ENCODE peak calls at places on chromosome 18, in seven cellular contexts. G, I, A, F, N, Z and E are unnamed samples.

GRCh38 chr18:3877678-3878077 is 427.7 kb downstream of the TGIF1 start:
- DNase-seq in F (no peak), N (peak; percentile 29), G (no peak), A (no peak), I (no peak), Z (no peak), E (no peak)

GRCh38 chr18:31857516-31858106 is 85.3 kb downstream of the TRAPPC8 start:
- DNase-seq in A (no peak), I (no peak), G (no peak), F (no peak), N (no peak), Z (no peak), E (no peak)

GRCh38 chr18:75203456-75204261 is 5.3 kb downstream of the PTGR3 start:
- DNase-seq in N (peak; percentile 29), Z (no peak), F (no peak), G (no peak), I (no peak), A (peak; percentile 61), E (peak; percentile 59)

GRCh38 chr18:31658670-31659573 is 25.5 kb downstream of the B4GALT6 start:
- DNase-seq in A (no peak), Z (no peak), G (no peak), N (no peak), I (no peak), F (no peak), E (no peak)

GRCh38 chr18:68991281-68991680 is 193.4 kb downstream of the CCDC102B start:
- DNase-seq in I (no peak), A (no peak), G (no peak), F (no peak), N (no peak), Z (no peak), E (no peak)

GRCh38 chr18:9638886-9639285 is 24.5 kb upstream of the PPP4R1 start:
- DNase-seq in Z (no peak), N (peak; percentile 92), I (no peak), A (no peak), F (no peak), G (no peak), E (no peak)

GRCh38 chr18:54742654-54743053 is 85.6 kb upstream of the RAB27B start:
- DNase-seq in F (no peak), A (peak; percentile 10), N (peak; percentile 43), G (no peak), I (no peak), Z (no peak), E (no peak)

GRCh38 chr18:77087391-77088141 is 45.0 kb downstream of the MBP start:
- DNase-seq in G (no peak), N (peak; percentile 64), F (no peak), I (no peak), A (no peak), Z (no peak), E (no peak)

GRCh38 chr18:56569391-56569790 is 69.0 kb downstream of the TXNL1 start:
- DNase-seq in F (no peak), N (no peak), A (no peak), G (no peak), I (no peak), Z (no peak), E (no peak)

GRCh38 chr18:49022311-49023280 is 71.8 kb upstream of the SMAD7 start:
- DNase-seq in G (peak; percentile 55), N (no peak), A (no peak), F (peak; percentile 6), Z (no peak), I (no peak), E (no peak)

GRCh38 chr18:34867520-34867919 is 157.4 kb downstream of the DTNA start:
- DNase-seq in G (no peak), A (no peak), I (no peak), F (peak; percentile 30), Z (no peak), N (no peak), E (no peak)

GRCh38 chr18:12011962-12012549 is 30.7 kb downstream of the IMPA2 start:
- DNase-seq in F (no peak), G (no peak), N (no peak), I (no peak), A (no peak), Z (no peak), E (no peak)

GRCh38 chr18:61062241-61062640 is 271.0 kb upstream of the CDH20 start:
- DNase-seq in I (no peak), Z (no peak), G (no peak), A (no peak), N (no peak), F (no peak), E (no peak)

GRCh38 chr18:70420151-70420898 is 131.5 kb downstream of the SOCS6 start:
- DNase-seq in I (no peak), G (no peak), N (peak; percentile 50), A (no peak), F (no peak), Z (no peak), E (no peak)

GRCh38 chr18:35525795-35526475 is 28.2 kb upstream of the INO80C start:
- DNase-seq in F (no peak), I (no peak), A (no peak), Z (no peak), G (no peak), N (no peak), E (no peak)

GRCh38 chr18:36934884-36935283 is 106.0 kb downstream of the KIAA1328 start:
- DNase-seq in Z (no peak), I (no peak), N (peak; percentile 24), G (no peak), A (no peak), F (no peak), E (no peak)

GRCh38 chr18:13302611-13303267 is 84.2 kb downstream of the LDLRAD4 start:
- DNase-seq in F (no peak), N (no peak), G (no peak), I (no peak), A (no peak), Z (no peak), E (no peak)

GRCh38 chr18:57561728-57562423 is 24.6 kb downstream of the FECH start:
- DNase-seq in N (peak; percentile 59), A (no peak), Z (no peak), I (no peak), G (no peak), F (peak; percentile 49), E (peak; percentile 49)

GRCh38 chr18:40055262-40055661 is 1899.8 kb upstream of the PIK3C3 start:
- DNase-seq in N (no peak), A (no peak), I (no peak), G (no peak), F (no peak), Z (no peak), E (no peak)

GRCh38 chr18:35029103-35029502 is 12.1 kb upstream of the MAPRE2 start:
- DNase-seq in A (no peak), G (no peak), F (no peak), Z (no peak), N (no peak), I (no peak), E (no peak)

GRCh38 chr18:31101148-31102019 is 837 bp downstream of the DSC2 start:
- DNase-seq in I (no peak), A (peak; percentile 62), Z (no peak), G (peak; percentile 83), N (peak; percentile 42), F (peak; percentile 55), E (peak; percentile 25)

GRCh38 chr18:8548186-8548585 is 61.1 kb upstream of the RAB12 start:
- DNase-seq in I (no peak), G (no peak), F (no peak), N (peak; percentile 76), Z (no peak), A (no peak), E (no peak)

GRCh38 chr18:52287151-52287550 is 52.8 kb upstream of the DCC start:
- DNase-seq in A (no peak), G (no peak), F (no peak), Z (no peak), I (no peak), N (no peak), E (no peak)

GRCh38 chr18:62214790-62215189 is 27.7 kb downstream of the RELCH start:
- DNase-seq in A (no peak), Z (no peak), F (no peak), I (no peak), N (no peak), G (no peak), E (no peak)

GRCh38 chr18:59357928-59358327 is 1.1 kb downstream of the LMAN1 start:
- DNase-seq in Z (no peak), N (peak; percentile 87), G (no peak), F (no peak), A (no peak), I (no peak), E (no peak)

GRCh38 chr18:32333781-32334180 is 136.9 kb downstream of the GAREM1 start:
- DNase-seq in G (no peak), A (no peak), N (peak; percentile 21), Z (no peak), I (no peak), F (no peak), E (no peak)

GRCh38 chr18:61575419-61575818 is 242.2 kb downstream of the CDH20 start:
- DNase-seq in G (no peak), N (no peak), A (no peak), I (no peak), Z (no peak), F (no peak), E (no peak)

GRCh38 chr18:61900504-61901281 is 7.9 kb upstream of the RNF152 start:
- DNase-seq in N (no peak), F (peak; percentile 95), I (no peak), A (no peak), Z (no peak), G (no peak), E (no peak)

GRCh38 chr18:75124551-75124950 is 84.4 kb downstream of the PTGR3 start:
- DNase-seq in A (no peak), F (no peak), G (peak; percentile 8), I (no peak), N (no peak), Z (no peak), E (no peak)

GRCh38 chr18:21656402-21656801 is 44.3 kb downstream of the SNRPD1 start:
- DNase-seq in G (no peak), I (no peak), F (no peak), Z (no peak), A (no peak), N (no peak), E (no peak)

GRCh38 chr18:13409997-13410396 is 191.4 kb downstream of the LDLRAD4 start:
- DNase-seq in N (no peak), G (no peak), A (no peak), F (no peak), I (no peak), Z (no peak), E (no peak)

GRCh38 chr18:62420151-62420512 is 95.0 kb downstream of the TNFRSF11A start:
- DNase-seq in F (no peak), I (no peak), G (no peak), Z (no peak), A (no peak), N (peak; percentile 54), E (no peak)

GRCh38 chr18:58572181-58572580 is 56.7 kb downstream of the ALPK2 start:
- DNase-seq in N (peak; percentile 89), I (no peak), A (no peak), Z (no peak), G (no peak), F (no peak), E (no peak)

GRCh38 chr18:59691046-59691395 is 6.2 kb downstream of the CCBE1 start:
- DNase-seq in A (no peak), N (peak; percentile 86), G (no peak), Z (no peak), F (peak; percentile 37), I (no peak), E (no peak)

GRCh38 chr18:74819433-74820059 is 221.9 kb downstream of the ZNF407 start:
- DNase-seq in F (peak; percentile 65), G (no peak), A (no peak), N (peak; percentile 33), I (no peak), Z (no peak), E (peak; percentile 23)

GRCh38 chr18:34493566-34494358 is 216.3 kb upstream of the DTNA start:
- DNase-seq in Z (no peak), N (peak; percentile 34), G (no peak), A (peak; percentile 74), I (peak; percentile 31), F (peak; percentile 38), E (peak; percentile 75)

GRCh38 chr18:63949068-63949737 is at the start of gene HMSD:
- DNase-seq in A (peak; percentile 76), F (no peak), Z (peak; percentile 29), G (no peak), I (peak; percentile 35), N (peak; percentile 72), E (peak; percentile 74)